ENCODE peak calls at places on chromosome 6, in eight cellular contexts. One of them, this sample, is unnamed.

GRCh38 chr6:111591901-111592461 is 13.7 kb downstream of the TRAF3IP2 start:
- DNase-seq in spleen: no peak
- DNase-seq in K562: no peak
- DNase-seq in IMR-90: no peak
- DNase-seq in dorsolateral prefrontal cortex: no peak
- DNase-seq in psoas muscle: no peak
- DNase-seq in lung: no peak
- DNase-seq in right lobe of liver: no peak
- DNase-seq in this sample: peak; percentile 85

GRCh38 chr6:65707134-65707826 is at the start of gene EYS:
- DNase-seq in spleen: no peak
- DNase-seq in K562: no peak
- DNase-seq in IMR-90: no peak
- DNase-seq in dorsolateral prefrontal cortex: no peak
- DNase-seq in psoas muscle: no peak
- DNase-seq in lung: no peak
- DNase-seq in right lobe of liver: no peak
- DNase-seq in this sample: no peak

GRCh38 chr6:3324262-3324942 is 65.7 kb downstream of the PSMG4 start:
- DNase-seq in spleen: no peak
- DNase-seq in K562: peak; percentile 92
- DNase-seq in IMR-90: peak; percentile 97
- DNase-seq in dorsolateral prefrontal cortex: peak; percentile 72
- DNase-seq in psoas muscle: no peak
- DNase-seq in lung: no peak
- DNase-seq in right lobe of liver: no peak
- DNase-seq in this sample: peak; percentile 15

GRCh38 chr6:73923899-73924485 is 228.0 kb downstream of the CD109 start:
- DNase-seq in spleen: no peak
- DNase-seq in K562: no peak
- DNase-seq in IMR-90: peak; percentile 53
- DNase-seq in dorsolateral prefrontal cortex: no peak
- DNase-seq in psoas muscle: no peak
- DNase-seq in lung: no peak
- DNase-seq in right lobe of liver: no peak
- DNase-seq in this sample: no peak

GRCh38 chr6:29631860-29632731 is 887 bp downstream of the GABBR1 start:
- DNase-seq in spleen: peak; percentile 91
- DNase-seq in K562: peak; percentile 91
- DNase-seq in IMR-90: peak; percentile 55
- DNase-seq in dorsolateral prefrontal cortex: no peak
- DNase-seq in psoas muscle: peak; percentile 68
- DNase-seq in lung: peak; percentile 34
- DNase-seq in right lobe of liver: no peak
- DNase-seq in this sample: no peak

GRCh38 chr6:150641398-150642139 is 41.9 kb downstream of the PLEKHG1 start:
- DNase-seq in spleen: no peak
- DNase-seq in K562: no peak
- DNase-seq in IMR-90: no peak
- DNase-seq in dorsolateral prefrontal cortex: no peak
- DNase-seq in psoas muscle: no peak
- DNase-seq in lung: no peak
- DNase-seq in right lobe of liver: no peak
- DNase-seq in this sample: no peak

GRCh38 chr6:10412165-10412947 is 2.5 kb downstream of the TFAP2A start:
- DNase-seq in spleen: peak; percentile 81
- DNase-seq in K562: no peak
- DNase-seq in IMR-90: peak; percentile 75
- DNase-seq in dorsolateral prefrontal cortex: no peak
- DNase-seq in psoas muscle: no peak
- DNase-seq in lung: no peak
- DNase-seq in right lobe of liver: peak; percentile 43
- DNase-seq in this sample: peak; percentile 86

GRCh38 chr6:2063547-2063946 is 181.9 kb downstream of the GMDS start:
- DNase-seq in spleen: no peak
- DNase-seq in K562: no peak
- DNase-seq in IMR-90: no peak
- DNase-seq in dorsolateral prefrontal cortex: no peak
- DNase-seq in psoas muscle: no peak
- DNase-seq in lung: no peak
- DNase-seq in right lobe of liver: no peak
- DNase-seq in this sample: no peak

GRCh38 chr6:157364705-157365104 is 16.3 kb upstream of the ZDHHC14 start:
- DNase-seq in spleen: no peak
- DNase-seq in K562: no peak
- DNase-seq in IMR-90: no peak
- DNase-seq in dorsolateral prefrontal cortex: no peak
- DNase-seq in psoas muscle: no peak
- DNase-seq in lung: no peak
- DNase-seq in right lobe of liver: no peak
- DNase-seq in this sample: no peak

GRCh38 chr6:157428418-157429202 is 47.6 kb downstream of the ZDHHC14 start:
- DNase-seq in spleen: no peak
- DNase-seq in K562: peak; percentile 66
- DNase-seq in IMR-90: peak; percentile 7
- DNase-seq in dorsolateral prefrontal cortex: no peak
- DNase-seq in psoas muscle: no peak
- DNase-seq in lung: no peak
- DNase-seq in right lobe of liver: no peak
- DNase-seq in this sample: no peak

GRCh38 chr6:10585232-10585887 is 64.2 kb downstream of the GCNT2 start:
- DNase-seq in spleen: no peak
- DNase-seq in K562: no peak
- DNase-seq in IMR-90: no peak
- DNase-seq in dorsolateral prefrontal cortex: no peak
- DNase-seq in psoas muscle: no peak
- DNase-seq in lung: no peak
- DNase-seq in right lobe of liver: no peak
- DNase-seq in this sample: no peak

GRCh38 chr6:158207452-158207788 is 39.3 kb downstream of the GTF2H5 start:
- DNase-seq in spleen: no peak
- DNase-seq in K562: no peak
- DNase-seq in IMR-90: peak; percentile 48
- DNase-seq in dorsolateral prefrontal cortex: no peak
- DNase-seq in psoas muscle: no peak
- DNase-seq in lung: no peak
- DNase-seq in right lobe of liver: no peak
- DNase-seq in this sample: no peak

GRCh38 chr6:24658573-24659511 is 7.9 kb downstream of the TDP2 start:
- DNase-seq in spleen: no peak
- DNase-seq in K562: peak; percentile 76
- DNase-seq in IMR-90: peak; percentile 90
- DNase-seq in dorsolateral prefrontal cortex: no peak
- DNase-seq in psoas muscle: no peak
- DNase-seq in lung: no peak
- DNase-seq in right lobe of liver: no peak
- DNase-seq in this sample: no peak

GRCh38 chr6:89997456-89998445 is 103.5 kb downstream of the GJA10 start:
- DNase-seq in spleen: no peak
- DNase-seq in K562: no peak
- DNase-seq in IMR-90: no peak
- DNase-seq in dorsolateral prefrontal cortex: no peak
- DNase-seq in psoas muscle: peak; percentile 19
- DNase-seq in lung: no peak
- DNase-seq in right lobe of liver: no peak
- DNase-seq in this sample: no peak

GRCh38 chr6:53547815-53548496 is 3.1 kb upstream of the GCLC start:
- DNase-seq in spleen: peak; percentile 99
- DNase-seq in K562: peak; percentile 95
- DNase-seq in IMR-90: peak; percentile 97
- DNase-seq in dorsolateral prefrontal cortex: peak; percentile 96
- DNase-seq in psoas muscle: peak; percentile 99
- DNase-seq in lung: peak; percentile 93
- DNase-seq in right lobe of liver: peak; percentile 99
- DNase-seq in this sample: peak; percentile 79

GRCh38 chr6:42010185-42010872 is 40.0 kb upstream of the TAF8 start:
- DNase-seq in spleen: peak; percentile 56
- DNase-seq in K562: peak; percentile 79
- DNase-seq in IMR-90: no peak
- DNase-seq in dorsolateral prefrontal cortex: no peak
- DNase-seq in psoas muscle: no peak
- DNase-seq in lung: no peak
- DNase-seq in right lobe of liver: peak; percentile 40
- DNase-seq in this sample: no peak

GRCh38 chr6:164991573-164991972 is 317.8 kb downstream of the C6orf118 start:
- DNase-seq in spleen: no peak
- DNase-seq in K562: no peak
- DNase-seq in IMR-90: no peak
- DNase-seq in dorsolateral prefrontal cortex: no peak
- DNase-seq in psoas muscle: no peak
- DNase-seq in lung: no peak
- DNase-seq in right lobe of liver: no peak
- DNase-seq in this sample: no peak

GRCh38 chr6:110877154-110877564 is 2.6 kb downstream of the AMD1 start:
- DNase-seq in spleen: no peak
- DNase-seq in K562: no peak
- DNase-seq in IMR-90: peak; percentile 32
- DNase-seq in dorsolateral prefrontal cortex: no peak
- DNase-seq in psoas muscle: no peak
- DNase-seq in lung: no peak
- DNase-seq in right lobe of liver: no peak
- DNase-seq in this sample: no peak

GRCh38 chr6:25311251-25311910 is 32.2 kb downstream of the CARMIL1 start:
- DNase-seq in spleen: no peak
- DNase-seq in K562: no peak
- DNase-seq in IMR-90: peak; percentile 62
- DNase-seq in dorsolateral prefrontal cortex: no peak
- DNase-seq in psoas muscle: no peak
- DNase-seq in lung: no peak
- DNase-seq in right lobe of liver: no peak
- DNase-seq in this sample: peak; percentile 28

GRCh38 chr6:138945354-138945753 is 42.7 kb downstream of the REPS1 start:
- DNase-seq in spleen: no peak
- DNase-seq in K562: peak; percentile 18
- DNase-seq in IMR-90: no peak
- DNase-seq in dorsolateral prefrontal cortex: no peak
- DNase-seq in psoas muscle: no peak
- DNase-seq in lung: no peak
- DNase-seq in right lobe of liver: no peak
- DNase-seq in this sample: no peak

GRCh38 chr6:84052204-84052882 is 18.8 kb downstream of the MRAP2 start:
- DNase-seq in spleen: peak; percentile 78
- DNase-seq in K562: peak; percentile 82
- DNase-seq in IMR-90: peak; percentile 50
- DNase-seq in dorsolateral prefrontal cortex: peak; percentile 88
- DNase-seq in psoas muscle: peak; percentile 69
- DNase-seq in lung: no peak
- DNase-seq in right lobe of liver: no peak
- DNase-seq in this sample: no peak

GRCh38 chr6:71512256-71512655 is 223.6 kb downstream of the OGFRL1 start:
- DNase-seq in spleen: no peak
- DNase-seq in K562: no peak
- DNase-seq in IMR-90: no peak
- DNase-seq in dorsolateral prefrontal cortex: no peak
- DNase-seq in psoas muscle: no peak
- DNase-seq in lung: no peak
- DNase-seq in right lobe of liver: no peak
- DNase-seq in this sample: no peak

GRCh38 chr6:131728296-131728939 is 17.6 kb upstream of the CTAGE9 start:
- DNase-seq in spleen: no peak
- DNase-seq in K562: no peak
- DNase-seq in IMR-90: peak; percentile 14
- DNase-seq in dorsolateral prefrontal cortex: no peak
- DNase-seq in psoas muscle: no peak
- DNase-seq in lung: no peak
- DNase-seq in right lobe of liver: no peak
- DNase-seq in this sample: peak; percentile 33

GRCh38 chr6:4415549-4415948 is 280.2 kb upstream of the ECI2 start:
- DNase-seq in spleen: no peak
- DNase-seq in K562: no peak
- DNase-seq in IMR-90: no peak
- DNase-seq in dorsolateral prefrontal cortex: no peak
- DNase-seq in psoas muscle: no peak
- DNase-seq in lung: no peak
- DNase-seq in right lobe of liver: no peak
- DNase-seq in this sample: no peak

GRCh38 chr6:16819752-16820151 is 58.5 kb upstream of the ATXN1 start:
- DNase-seq in spleen: no peak
- DNase-seq in K562: no peak
- DNase-seq in IMR-90: peak; percentile 30
- DNase-seq in dorsolateral prefrontal cortex: no peak
- DNase-seq in psoas muscle: no peak
- DNase-seq in lung: no peak
- DNase-seq in right lobe of liver: peak; percentile 77
- DNase-seq in this sample: no peak
- TF ChIP-seq CTCF in spleen: no peak
- TF ChIP-seq CTCF in K562: peak; percentile 34
- TF ChIP-seq CTCF in IMR-90: peak; percentile 32
- TF ChIP-seq CTCF in dorsolateral prefrontal cortex: no peak
- TF ChIP-seq CTCF in psoas muscle: no peak
- TF ChIP-seq CTCF in lung: no peak
- TF ChIP-seq CTCF in right lobe of liver: peak; percentile 53
- TF ChIP-seq CTCF in this sample: peak; percentile 38

GRCh38 chr6:706819-707381 is 14.0 kb upstream of the EXOC2 start:
- DNase-seq in spleen: no peak
- DNase-seq in K562: no peak
- DNase-seq in IMR-90: no peak
- DNase-seq in dorsolateral prefrontal cortex: no peak
- DNase-seq in psoas muscle: no peak
- DNase-seq in lung: no peak
- DNase-seq in right lobe of liver: no peak
- DNase-seq in this sample: no peak
- H3K4me3 ChIP-seq in spleen: no peak overlapping the region
- H3K4me3 ChIP-seq in K562: no peak overlapping the region
- H3K4me3 ChIP-seq in IMR-90: no peak overlapping the region
- H3K4me3 ChIP-seq in dorsolateral prefrontal cortex: no peak overlapping the region
- H3K4me3 ChIP-seq in psoas muscle: no peak overlapping the region
- H3K4me3 ChIP-seq in lung: no peak overlapping the region
- H3K4me3 ChIP-seq in right lobe of liver: no peak overlapping the region
- H3K4me3 ChIP-seq in this sample: no peak overlapping the region

GRCh38 chr6:32410906-32411305 is 3.9 kb upstream of the BTNL2 start:
- DNase-seq in spleen: no peak
- DNase-seq in K562: no peak
- DNase-seq in IMR-90: no peak
- DNase-seq in dorsolateral prefrontal cortex: no peak
- DNase-seq in psoas muscle: no peak
- DNase-seq in lung: no peak
- DNase-seq in right lobe of liver: no peak
- DNase-seq in this sample: no peak
- H3K27me3 ChIP-seq in spleen: peaks cover 75% of the 10 kb centered on the region
- H3K27me3 ChIP-seq in K562: peaks cover 27% of the 10 kb centered on the region
- H3K27me3 ChIP-seq in IMR-90: peaks cover 36% of the 10 kb centered on the region
- H3K27me3 ChIP-seq in dorsolateral prefrontal cortex: peaks cover 11% of the 10 kb centered on the region
- H3K27me3 ChIP-seq in psoas muscle: no peaks in the 10 kb centered on the region
- H3K27me3 ChIP-seq in lung: no peaks in the 10 kb centered on the region
- H3K27me3 ChIP-seq in right lobe of liver: no peaks in the 10 kb centered on the region
- H3K27me3 ChIP-seq in this sample: peaks cover 5% of the 10 kb centered on the region

DNA sequence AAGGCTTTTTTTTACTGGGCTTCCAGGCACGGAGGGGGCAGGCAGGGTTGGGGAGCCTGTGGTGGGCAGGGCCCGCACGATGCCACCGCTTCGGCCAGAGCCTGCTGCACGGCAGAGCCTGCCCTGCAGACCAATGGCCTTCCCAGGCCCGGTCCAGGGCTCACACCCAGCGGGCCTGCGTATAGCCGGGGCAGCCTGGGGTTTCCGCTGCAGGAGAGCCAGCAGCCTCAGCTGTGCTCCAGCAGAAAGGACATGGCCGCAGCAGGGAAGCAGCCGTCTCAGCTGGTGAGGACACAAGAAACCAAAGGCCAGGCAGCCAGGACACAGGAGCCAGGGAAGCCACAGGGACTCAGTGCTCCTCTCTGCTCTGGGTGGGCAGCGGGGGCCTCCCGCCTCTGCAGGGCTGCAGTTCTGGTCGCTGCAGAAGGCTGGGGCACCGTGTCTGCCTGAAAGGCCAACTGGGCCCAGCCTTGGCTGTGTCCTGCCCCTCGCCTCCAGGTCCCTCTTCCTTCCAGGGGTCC is 90.6 kb downstream of the TTLL2 start:
- DNase-seq in spleen: no peak
- DNase-seq in K562: no peak
- DNase-seq in IMR-90: no peak
- DNase-seq in dorsolateral prefrontal cortex: no peak
- DNase-seq in psoas muscle: no peak
- DNase-seq in lung: no peak
- DNase-seq in right lobe of liver: peak; percentile 37
- DNase-seq in this sample: no peak
- TF ChIP-seq CTCF in spleen: no peak
- TF ChIP-seq CTCF in K562: no peak
- TF ChIP-seq CTCF in IMR-90: no peak
- TF ChIP-seq CTCF in dorsolateral prefrontal cortex: no peak
- TF ChIP-seq CTCF in psoas muscle: no peak
- TF ChIP-seq CTCF in lung: no peak
- TF ChIP-seq CTCF in right lobe of liver: no peak
- TF ChIP-seq CTCF in this sample: no peak

This sample was measured in BJ.